ENCODE peak calls at places on chromosomes 12 and 14, in six cellular contexts. K is memory B cell; C is stimulated activated CD4-positive, alpha-beta T cell treated with anti-CD3 and anti-CD28 coated beads, TNF-alpha, amount 100 ng/mL, for 4 hours; Z is EL; O is RWPE1; H is stimulated activated CD8-positive, alpha-beta memory T cell treated with anti-CD3 and anti-CD28 coated beads, Interleukin-4, amount 100 ng/mL, for 1 hour. D is an unnamed sample.

GRCh38 chr12:51744235-51744634 is 104.3 kb downstream of the FIGNL2 start:
- DNase-seq in K (no peak), C (no peak), Z (peak; percentile 15), O (no peak), H (no peak), D (no peak)

GRCh38 chr12:111799758-111800157 is 33.0 kb downstream of the ALDH2 start:
- DNase-seq in K (no peak), C (no peak), Z (no peak), O (no peak), H (no peak), D (no peak)

GRCh38 chr14:54147285-54147684 is 190.7 kb upstream of the BMP4 start:
- DNase-seq in K (no peak), C (no peak), Z (peak; percentile 98), O (no peak), H (no peak), D (no peak)

GRCh38 chr12:104865080-104865479 is 93.0 kb downstream of the SLC41A2 start:
- DNase-seq in K (no peak), C (no peak), Z (no peak), O (no peak), H (no peak), D (no peak)

GRCh38 chr12:111330800-111331752 is 37.8 kb downstream of the PHETA1 start:
- DNase-seq in K (no peak), C (no peak), Z (peak; percentile 59), O (peak; percentile 59), H (no peak), D (peak; percentile 3)

GRCh38 chr12:76491292-76491691 is 68.3 kb downstream of the OSBPL8 start:
- DNase-seq in K (no peak), C (no peak), Z (no peak), O (no peak), H (no peak), D (no peak)

GRCh38 chr12:110600254-110600653 is 13.7 kb upstream of the TCTN1 start:
- DNase-seq in K (no peak), C (no peak), Z (peak; percentile 52), O (peak; percentile 58), H (no peak), D (no peak)

GRCh38 chr12:12338528-12339168 is 11.4 kb downstream of the MANSC1 start:
- DNase-seq in K (no peak), C (no peak), Z (peak; percentile 41), O (no peak), H (no peak), D (no peak)

GRCh38 chr14:102209224-102209966 is 69.7 kb downstream of the WDR20 start:
- DNase-seq in K (no peak), C (no peak), Z (peak; percentile 20), O (peak; percentile 11), H (no peak), D (no peak)

GRCh38 chr14:71733210-71733883 is 198.9 kb upstream of the RGS6 start:
- DNase-seq in K (no peak), C (no peak), Z (peak; percentile 62), O (no peak), H (no peak), D (no peak)

GRCh38 chr14:71166434-71166833 is 259.2 kb downstream of the PCNX1 start:
- DNase-seq in K (no peak), C (no peak), Z (peak; percentile 43), O (no peak), H (no peak), D (peak; percentile 21)

GRCh38 chr12:92290016-92290685 is 144.5 kb upstream of the BTG1 start:
- DNase-seq in K (no peak), C (no peak), Z (peak; percentile 77), O (peak; percentile 38), H (no peak), D (no peak)

GRCh38 chr12:122088181-122088810 is 9.7 kb downstream of the MLXIP start:
- DNase-seq in K (no peak), C (no peak), Z (no peak), O (no peak), H (no peak), D (no peak)

GRCh38 chr12:52949413-52950331 is 754 bp downstream of the KRT18 start:
- DNase-seq in K (no peak), C (no peak), Z (peak; percentile 96), O (peak; percentile 95), H (no peak), D (peak; percentile 73)

GRCh38 chr12:42590324-42590934 is 883 bp upstream of the PRICKLE1 start:
- DNase-seq in K (peak; percentile 27), C (no peak), Z (peak; percentile 33), O (no peak), H (no peak), D (no peak)

GRCh38 chr14:100896369-100897060 is 7.0 kb downstream of the RTL1 start:
- DNase-seq in K (no peak), C (no peak), Z (no peak), O (no peak), H (no peak), D (no peak)

GRCh38 chr14:37992489-37992888 is 215.2 kb upstream of the SSTR1 start:
- DNase-seq in K (no peak), C (no peak), Z (no peak), O (no peak), H (no peak), D (no peak)

GRCh38 chr14:59868021-59868420 is 2.6 kb downstream of the RTN1 start:
- DNase-seq in K (no peak), C (no peak), Z (peak; percentile 6), O (no peak), H (no peak), D (no peak)

GRCh38 chr14:68672609-68673285 is 120.1 kb downstream of the ZFP36L1 start:
- DNase-seq in K (no peak), C (no peak), Z (no peak), O (no peak), H (no peak), D (no peak)

GRCh38 chr12:106889950-106890626 is 65.6 kb upstream of the TMEM263 start:
- DNase-seq in K (no peak), C (no peak), Z (no peak), O (no peak), H (no peak), D (no peak)

GRCh38 chr14:85471156-85471555 is 58.8 kb upstream of the FLRT2 start:
- DNase-seq in K (no peak), C (no peak), Z (peak; percentile 49), O (no peak), H (no peak), D (no peak)

GRCh38 chr12:93572712-93573551 is 457 bp downstream of the SOCS2 start:
- DNase-seq in K (peak; percentile 48), C (no peak), Z (peak; percentile 64), O (no peak), H (no peak), D (no peak)

GRCh38 chr14:101721951-101722661 is 39.4 kb upstream of the PPP2R5C start:
- DNase-seq in K (no peak), C (peak; percentile 61), Z (peak; percentile 92), O (peak; percentile 67), H (peak; percentile 43), D (no peak)

GRCh38 chr14:64730061-64730440 is 25.8 kb downstream of the PLEKHG3 start:
- DNase-seq in K (no peak), C (no peak), Z (no peak), O (no peak), H (no peak), D (no peak)

GRCh38 chr14:49550284-49551184 is 35.6 kb downstream of the RPS29 start:
- DNase-seq in K (no peak), C (no peak), Z (no peak), O (peak; percentile 40), H (no peak), D (no peak)

GRCh38 chr12:26488339-26488738 is 293.0 kb downstream of the SSPN start:
- DNase-seq in K (no peak), C (no peak), Z (no peak), O (no peak), H (no peak), D (no peak)

GRCh38 chr14:52397844-52398243 is 83.7 kb downstream of the PTGER2 start:
- DNase-seq in K (no peak), C (no peak), Z (peak; percentile 41), O (no peak), H (no peak), D (no peak)

GRCh38 chr14:77498984-77499527 is 440 bp upstream of the ISM2 start:
- DNase-seq in K (no peak), C (no peak), Z (peak; percentile 15), O (no peak), H (no peak), D (no peak)

GRCh38 chr12:118307069-118307954 is 65.4 kb downstream of the TAOK3 start:
- DNase-seq in K (no peak), C (peak; percentile 4), Z (peak; percentile 91), O (peak; percentile 71), H (no peak), D (peak; percentile 80)

GRCh38 chr12:3303410-3304136 is 187.4 kb upstream of the PRMT8 start:
- DNase-seq in K (no peak), C (no peak), Z (no peak), O (no peak), H (no peak), D (no peak)

GRCh38 chr14:82080319-82080718 is 546.7 kb upstream of the SEL1L start:
- DNase-seq in K (no peak), C (no peak), Z (no peak), O (no peak), H (no peak), D (no peak)

GRCh38 chr12:130712346-130713065 is 3.6 kb downstream of the RIMBP2 start:
- DNase-seq in K (no peak), C (no peak), Z (no peak), O (no peak), H (no peak), D (no peak)

GRCh38 chr14:103022669-103023044 is 34.7 kb downstream of the CDC42BPB start:
- DNase-seq in K (no peak), C (no peak), Z (no peak), O (no peak), H (no peak), D (no peak)

GRCh38 chr12:109287181-109287580 is 21.9 kb downstream of the FOXN4 start:
- DNase-seq in K (no peak), C (no peak), Z (no peak), O (no peak), H (no peak), D (no peak)